ENCODE peak calls at places on chromosomes 4 and X, in five cellular contexts. U is neuronal stem cell, A is IMR-90, S is mesenchymal stem cell, B is H1. Q is an unnamed sample.

GRCh38 chr4:182842991-182843390 is 74.2 kb downstream of the DCTD start:
- DNase-seq in B (no peak), A (no peak), S (no peak), U (no peak), Q (no peak)

GRCh38 chr4:6090936-6091335 is 72.7 kb upstream of the C4orf50 start:
- DNase-seq in S (no peak), U (no peak), B (no peak), A (no peak), Q (no peak)

GRCh38 chr4:173014836-173015235 is 153.8 kb upstream of the GALNT7 start:
- DNase-seq in B (no peak), A (no peak), U (no peak), S (no peak), Q (no peak)

GRCh38 chrX:129755779-129756650 is 17.2 kb downstream of the XPNPEP2 start:
- DNase-seq in B (no peak), U (no peak), A (no peak), S (no peak), Q (peak; percentile 73)

GRCh38 chrX:54043696-54044125 is 562 bp downstream of the PHF8 start:
- DNase-seq in A (peak; percentile 10), S (peak; percentile 48), U (no peak), B (peak; percentile 64), Q (peak; percentile 57)

GRCh38 chrX:31608651-31609050 is 536.8 kb upstream of the FTHL17 start:
- DNase-seq in B (no peak), U (no peak), A (no peak), S (no peak), Q (no peak)

GRCh38 chr4:140695483-140695882 is 60.7 kb downstream of the TBC1D9 start:
- DNase-seq in S (no peak), A (no peak), B (no peak), U (no peak), Q (no peak)

GRCh38 chrX:26783512-26784225 is 567.7 kb downstream of the MAGEB5 start:
- DNase-seq in B (peak; percentile 44), U (peak; percentile 0), A (peak; percentile 11), S (peak; percentile 5), Q (peak; percentile 42)

GRCh38 chr4:145735330-145735638 is 55.3 kb downstream of the C4orf51 start:
- DNase-seq in A (peak; percentile 96), S (peak; percentile 91), B (no peak), U (no peak), Q (no peak)

GRCh38 chrX:42678133-42678532 is 99.8 kb downstream of the PPP1R2C start:
- DNase-seq in B (no peak), U (no peak), S (peak; percentile 3), A (no peak), Q (no peak)

GRCh38 chrX:10022580-10023245 is 55.6 kb downstream of the CLDN34 start:
- DNase-seq in S (peak; percentile 64), A (peak; percentile 79), U (no peak), B (no peak), Q (no peak)

GRCh38 chr4:10605746-10606482 is 78.7 kb downstream of the CLNK start:
- DNase-seq in A (peak; percentile 85), B (no peak), S (peak; percentile 75), U (no peak), Q (no peak)

GRCh38 chr4:106746451-106746850 is 289.7 kb downstream of the DKK2 start:
- DNase-seq in B (no peak), S (peak; percentile 74), U (no peak), A (no peak), Q (no peak)

GRCh38 chrX:75957107-75957610 is 172.1 kb upstream of the MAGEE2 start:
- DNase-seq in B (no peak), S (no peak), A (no peak), U (no peak), Q (no peak)

GRCh38 chr4:24881508-24882071 is 31.3 kb downstream of the CCDC149 start:
- DNase-seq in S (no peak), A (no peak), B (no peak), U (no peak), Q (no peak)

GRCh38 chrX:64206556-64207162 is 1.2 kb upstream of the AMER1 start:
- DNase-seq in A (peak; percentile 55), U (no peak), S (peak; percentile 57), B (no peak), Q (no peak)

GRCh38 chr4:26362745-26363439 is 42.1 kb downstream of the RBPJ start:
- DNase-seq in S (no peak), B (no peak), U (no peak), A (peak; percentile 56), Q (no peak)

GRCh38 chrX:24398766-24399165 is 38.3 kb downstream of the SUPT20HL1 start:
- DNase-seq in U (no peak), S (no peak), B (no peak), A (no peak), Q (no peak)

GRCh38 chrX:134773041-134773440 is 114.8 kb upstream of the PLAC1 start:
- DNase-seq in U (no peak), B (no peak), A (no peak), S (no peak), Q (no peak)

GRCh38 chrX:53323196-53323595 is 41.8 kb upstream of the IQSEC2 start:
- DNase-seq in S (no peak), A (no peak), B (no peak), U (no peak), Q (no peak)

GRCh38 chr4:35166437-35166836 is 1077.9 kb downstream of the ARAP2 start:
- DNase-seq in U (no peak), A (no peak), S (no peak), B (no peak), Q (no peak)

GRCh38 chr4:187663076-187663475 is 332.5 kb upstream of the ZFP42 start:
- DNase-seq in U (no peak), B (no peak), A (peak; percentile 64), S (peak; percentile 62), Q (no peak)

GRCh38 chr4:45580306-45580705 is 543.5 kb downstream of the GABRG1 start:
- DNase-seq in S (no peak), U (no peak), B (no peak), A (no peak), Q (no peak)

GRCh38 chrX:81120936-81121351 is 80.8 kb downstream of the HMGN5 start:
- DNase-seq in A (peak; percentile 48), B (peak; percentile 44), U (peak; percentile 59), S (peak; percentile 75), Q (peak; percentile 41)

GRCh38 chrX:109172091-109172602 is 309.7 kb downstream of the GUCY2F start:
- DNase-seq in U (no peak), A (no peak), S (no peak), B (no peak), Q (no peak)

GRCh38 chrX:48919360-48919821 is 567 bp upstream of the PIM2 start:
- DNase-seq in B (peak; percentile 56), S (no peak), U (no peak), A (no peak), Q (no peak)

GRCh38 chrX:101759000-101759399 is 99.3 kb upstream of the ARMCX2 start:
- DNase-seq in S (peak; percentile 52), A (peak; percentile 49), B (peak; percentile 45), U (peak; percentile 52), Q (peak; percentile 82)

GRCh38 chrX:8504451-8504850 is 39.8 kb downstream of the VCX3B start:
- DNase-seq in A (peak; percentile 13), S (peak; percentile 5), B (no peak), U (no peak), Q (no peak)

GRCh38 chr4:122882830-122883229 is 39.6 kb downstream of the NUDT6 start:
- DNase-seq in S (no peak), A (no peak), U (no peak), B (no peak), Q (no peak)

GRCh38 chr4:177163532-177163931 is 146.1 kb upstream of the NEIL3 start:
- DNase-seq in B (no peak), U (no peak), A (peak; percentile 27), S (no peak), Q (no peak)

GRCh38 chrX:53340852-53341645 is 59.7 kb upstream of the IQSEC2 start:
- DNase-seq in A (no peak), B (no peak), U (no peak), S (no peak), Q (no peak)

GRCh38 chrX:150897371-150898319 is 823 bp downstream of the CD99L2 start:
- DNase-seq in B (peak; percentile 51), S (peak; percentile 45), A (no peak), U (no peak), Q (peak; percentile 39)

GRCh38 chrX:72041901-72042859 is 89.5 kb downstream of the RTL5 start:
- DNase-seq in A (peak; percentile 38), B (no peak), U (no peak), S (peak; percentile 41), Q (no peak)

GRCh38 chrX:67673741-67674274 is 130.0 kb downstream of the AR start:
- DNase-seq in U (no peak), B (no peak), A (no peak), S (peak; percentile 3), Q (no peak)

GRCh38 chr4:8655411-8656184 is 63.0 kb downstream of the CPZ start:
- DNase-seq in S (no peak), B (no peak), U (no peak), A (no peak), Q (no peak)

GRCh38 chr4:8652181-8653078 is 59.9 kb downstream of the CPZ start:
- DNase-seq in A (no peak), U (no peak), B (no peak), S (no peak), Q (peak; percentile 26)

GRCh38 chr4:8651661-8652180 is 59.2 kb downstream of the CPZ start:
- DNase-seq in U (no peak), S (no peak), B (no peak), A (no peak), Q (peak; percentile 19)

GRCh38 chr4:8656185-8656517 is 63.6 kb downstream of the CPZ start:
- DNase-seq in S (no peak), B (peak; percentile 43), U (no peak), A (no peak), Q (peak; percentile 21)

GRCh38 chr4:8653326-8654000 is 60.9 kb downstream of the CPZ start:
- DNase-seq in A (no peak), B (peak; percentile 48), S (no peak), U (no peak), Q (peak; percentile 67)
- H3K27ac ChIP-seq in A (no peak overlapping the region), B (no peak overlapping the region), S (no peak overlapping the region), U (no peak overlapping the region), Q (no peak overlapping the region)

GRCh38 chr4:112752061-112752460 is 115.1 kb downstream of the LARP7 start:
- DNase-seq in B (no peak), A (no peak), U (no peak), S (no peak), Q (no peak)
- H2BK15ac ChIP-seq in B (no peak overlapping the region), A (no peak overlapping the region), U (no peak overlapping the region), S (no peak overlapping the region), Q (no peak overlapping the region)

GRCh38 chr4:54568184-54568583 is 89.6 kb upstream of the KIT start:
- DNase-seq in U (no peak), S (peak; percentile 83), B (peak; percentile 16), A (peak; percentile 83), Q (no peak)
- H2AFZ ChIP-seq in U (no peak overlapping the region), S (no peak overlapping the region), B (no peak overlapping the region), A (peak overlapping the region; percentile 78), Q (no peak overlapping the region)

GRCh38 chr4:163167333-163167626 is 590 bp upstream of the NAF1 start:
- DNase-seq in B (no peak), U (no peak), A (peak; percentile 23), S (no peak), Q (no peak)
- H3K27ac ChIP-seq in B (peak overlapping the region; percentile 86), U (no peak overlapping the region), A (peak overlapping the region; percentile 69), S (no peak overlapping the region), Q (no peak overlapping the region)

GRCh38 chr4:92615049-92615448 is 311.3 kb downstream of the GRID2 start:
- DNase-seq in A (no peak), U (peak; percentile 70), S (no peak), B (no peak), Q (no peak)

GRCh38 chr4:92618968-92619367 is 315.2 kb downstream of the GRID2 start:
- DNase-seq in U (no peak), A (peak; percentile 0), B (no peak), S (peak; percentile 15), Q (no peak)
- H2BK15ac ChIP-seq in U (no peak overlapping the region), A (no peak overlapping the region), B (no peak overlapping the region), S (no peak overlapping the region), Q (no peak overlapping the region)